ENCODE peak calls at places on chromosome 14, in five cellular contexts. U is ACHN, W is heart right ventricle, L is right cardiac atrium, M is epithelial cell of esophagus. A is an unnamed sample.

GRCh38 chr14:98592611-98593170 is 679.3 kb downstream of the BCL11B start:
- DNase-seq in W (no peak), U (no peak), M (no peak), L (peak), A (no peak)

GRCh38 chr14:93953739-93954515 is 22.4 kb downstream of the ASB2 start:
- DNase-seq in W (no peak), M (no peak), L (no peak), U (no peak), A (no peak)

GRCh38 chr14:68140111-68140741 is 320.6 kb downstream of the RAD51B start:
- DNase-seq in W (no peak), U (peak), M (peak), L (no peak), A (peak)

GRCh38 chr14:22319526-22320352 is 269.3 kb downstream of the DAD1 start:
- DNase-seq in M (peak), U (peak), W (no peak), L (no peak), A (no peak)

GRCh38 chr14:75561013-75561432 is 17.4 kb upstream of the FLVCR2 start:
- DNase-seq in W (peak), U (peak), L (peak), M (peak), A (peak)

GRCh38 chr14:95828649-95829265 is 47.9 kb upstream of the TUNAR start:
- DNase-seq in L (no peak), W (no peak), M (no peak), U (no peak), A (no peak)

GRCh38 chr14:69055125-69055524 is 76.0 kb upstream of the ACTN1 start:
- DNase-seq in L (no peak), W (no peak), M (peak), U (peak), A (no peak)

GRCh38 chr14:73457935-73458218 is 469 bp downstream of the NUMB start:
- DNase-seq in U (peak), M (peak), L (no peak), W (peak), A (no peak)

GRCh38 chr14:52106853-52107252 is 38.0 kb upstream of the NID2 start:
- DNase-seq in M (no peak), U (peak), W (no peak), L (no peak), A (no peak)

GRCh38 chr14:75381642-75382041 is 46.2 kb upstream of the JDP2 start:
- DNase-seq in L (no peak), M (no peak), U (no peak), W (no peak), A (no peak)

GRCh38 chr14:70856851-70857498 is 47.7 kb upstream of the MAP3K9 start:
- DNase-seq in W (no peak), L (no peak), M (peak), U (peak), A (peak)

GRCh38 chr14:106776395-106776983 is 1250.1 kb downstream of the TMEM121 start:
- DNase-seq in U (no peak), M (no peak), W (no peak), L (no peak), A (no peak)